ENCODE peak calls at places on chromosomes 6 and 20, in six cellular contexts. Y is uterus, C is sigmoid colon, W is endothelial cell of umbilical vein, B is A549, G is right lobe of liver. M is an unnamed sample.

GRCh38 chr6:524803-525202 is 132.1 kb downstream of the HUS1B start:
- DNase-seq in Y (no peak), G (no peak), C (no peak), B (no peak), W (no peak), M (no peak)

GRCh38 chr6:158417760-158418098 is 105.5 kb downstream of the TULP4 start:
- DNase-seq in B (no peak), W (peak; percentile 71), G (no peak), C (no peak), Y (no peak), M (no peak)

GRCh38 chr6:4344317-4344899 is 209.0 kb upstream of the ECI2 start:
- DNase-seq in Y (no peak), W (no peak), B (no peak), C (no peak), G (no peak), M (no peak)

GRCh38 chr20:44642203-44643153 is 9.0 kb downstream of the ADA start:
- DNase-seq in C (peak; percentile 90), Y (peak; percentile 62), G (peak; percentile 73), W (peak; percentile 89), B (peak; percentile 56), M (no peak)

GRCh38 chr6:88584581-88584980 is 378.8 kb downstream of the RNGTT start:
- DNase-seq in C (no peak), Y (no peak), G (no peak), B (no peak), W (no peak), M (no peak)

GRCh38 chr6:141443032-141443431 is 689.7 kb upstream of the GJE1 start:
- DNase-seq in W (peak; percentile 71), Y (no peak), C (no peak), B (no peak), G (no peak), M (no peak)

GRCh38 chr6:56927538-56928453 is 27.1 kb upstream of the BEND6 start:
- DNase-seq in W (no peak), C (no peak), G (no peak), Y (no peak), B (no peak), M (no peak)

GRCh38 chr20:58905236-58905635 is 52.7 kb downstream of the GNAS start:
- DNase-seq in W (no peak), C (no peak), Y (no peak), B (no peak), G (no peak), M (no peak)

GRCh38 chr6:24802271-24803059 is 3.7 kb upstream of the ARMH2 start:
- DNase-seq in Y (no peak), W (no peak), G (no peak), C (no peak), B (no peak), M (no peak)

GRCh38 chr6:79697430-79697829 is 66.3 kb downstream of the SH3BGRL2 start:
- DNase-seq in Y (no peak), B (no peak), G (no peak), C (no peak), W (no peak), M (no peak)

GRCh38 chr6:41039060-41039998 is at the start of gene UNC5CL:
- DNase-seq in Y (no peak), G (peak; percentile 83), C (no peak), W (peak; percentile 22), B (peak; percentile 64), M (peak; percentile 55)

GRCh38 chr6:142943746-142944125 is 1.2 kb downstream of the HIVEP2 start:
- DNase-seq in G (peak; percentile 55), B (no peak), W (peak; percentile 38), Y (peak; percentile 19), C (no peak), M (no peak)

GRCh38 chr6:157762636-157763035 is 60.4 kb upstream of the SNX9 start:
- DNase-seq in C (no peak), Y (no peak), W (peak; percentile 39), G (no peak), B (no peak), M (no peak)

GRCh38 chr20:58907481-58908137 is 55.1 kb downstream of the GNAS start:
- DNase-seq in C (peak; percentile 97), B (no peak), G (peak; percentile 71), W (peak; percentile 97), Y (peak; percentile 92), M (peak; percentile 98)

GRCh38 chr6:83313880-83314279 is 117.0 kb downstream of the ME1 start:
- DNase-seq in G (no peak), Y (no peak), B (no peak), W (no peak), C (no peak), M (no peak)

GRCh38 chr6:6405997-6406699 is 85.7 kb upstream of the F13A1 start:
- DNase-seq in Y (peak; percentile 22), B (no peak), C (no peak), W (no peak), G (no peak), M (no peak)

GRCh38 chr6:47335456-47335855 is 25.8 kb upstream of the TNFRSF21 start:
- DNase-seq in W (no peak), C (no peak), Y (no peak), B (no peak), G (no peak), M (no peak)

GRCh38 chr20:46978871-46979536 is 84.4 kb downstream of the EYA2 start:
- DNase-seq in G (no peak), W (no peak), B (no peak), Y (no peak), C (no peak), M (no peak)

GRCh38 chr6:54185885-54186284 is 74.6 kb downstream of the MLIP start:
- DNase-seq in B (no peak), C (no peak), Y (no peak), G (no peak), W (no peak), M (no peak)

GRCh38 chr6:28634758-28635546 is 109.3 kb downstream of the GPX5 start:
- DNase-seq in Y (no peak), B (peak; percentile 63), C (no peak), G (peak; percentile 57), W (no peak), M (no peak)

GRCh38 chr20:20549699-20550098 is 162.7 kb downstream of the RALGAPA2 start:
- DNase-seq in Y (no peak), C (no peak), W (no peak), G (no peak), B (no peak), M (no peak)

GRCh38 chr20:33773412-33774089 is 37.6 kb upstream of the CHMP4B start:
- DNase-seq in C (no peak), W (no peak), B (no peak), G (no peak), Y (no peak), M (no peak)

DNA sequence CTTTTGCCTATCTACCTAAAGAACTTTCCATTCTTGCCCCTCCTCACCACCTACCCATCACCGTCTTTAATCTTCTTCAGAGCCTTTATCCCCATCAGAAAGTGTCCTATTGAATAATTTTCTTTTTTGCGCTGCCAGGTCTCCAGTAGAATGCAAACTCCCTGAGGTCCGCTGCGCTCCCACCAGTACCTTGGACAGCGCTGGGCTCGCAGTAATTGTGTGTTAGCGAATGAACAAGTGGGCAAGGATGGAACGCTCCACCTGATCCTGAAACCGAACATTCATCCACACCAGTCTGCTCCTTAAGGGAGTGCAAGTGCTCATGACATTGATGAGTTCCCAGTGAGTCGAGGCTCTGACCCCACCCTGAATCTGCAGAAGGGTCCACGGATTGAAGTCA is 391.2 kb downstream of the CDH26 start:
- DNase-seq in G (no peak), Y (no peak), C (no peak), W (no peak), B (no peak), M (no peak)
- H3K27ac ChIP-seq in G (no peak overlapping the region), Y (no peak overlapping the region), C (no peak overlapping the region), W (no peak overlapping the region), B (no peak overlapping the region), M (no peak overlapping the region)

GRCh38 chr6:42877695-42878094 is 1.7 kb upstream of the RPL7L1 start:
- DNase-seq in W (no peak), G (no peak), C (no peak), B (no peak), Y (no peak), M (peak; percentile 41)
- TF ChIP-seq POLR2A in W (no peak), G (no peak), C (no peak), B (no peak), Y (no peak), M (no peak)

GRCh38 chr6:113998811-113999210 is 27.9 kb upstream of the HDAC2 start:
- DNase-seq in W (no peak), G (no peak), C (no peak), Y (no peak), B (no peak), M (no peak)

GRCh38 chr6:113999284-113999683 is 28.3 kb upstream of the HDAC2 start:
- DNase-seq in Y (no peak), B (no peak), W (no peak), G (no peak), C (no peak), M (no peak)

GRCh38 chr6:113995632-113996031 is 24.7 kb upstream of the HDAC2 start:
- DNase-seq in Y (no peak), W (peak; percentile 86), B (peak; percentile 16), G (no peak), C (peak; percentile 69), M (peak; percentile 60)

GRCh38 chr6:113997106-113997505 is 26.2 kb upstream of the HDAC2 start:
- DNase-seq in C (no peak), Y (no peak), W (peak; percentile 58), G (no peak), B (no peak), M (no peak)

GRCh38 chr6:113994934-113995342 is 24.0 kb upstream of the HDAC2 start:
- DNase-seq in G (no peak), Y (no peak), B (peak; percentile 62), C (no peak), W (peak; percentile 91), M (no peak)
- H3K27ac ChIP-seq in G (no peak overlapping the region), Y (no peak overlapping the region), B (no peak overlapping the region), C (no peak overlapping the region), W (peak overlapping the region; percentile 84), M (no peak overlapping the region)

GRCh38 chr20:49942942-49943341 is 6.7 kb downstream of the RNF114 start:
- DNase-seq in G (no peak), C (peak; percentile 15), W (no peak), Y (no peak), B (no peak), M (no peak)

GRCh38 chr20:49945701-49946477 is 9.7 kb downstream of the RNF114 start:
- DNase-seq in W (no peak), G (no peak), C (peak; percentile 26), B (no peak), Y (no peak), M (no peak)

GRCh38 chr20:49941456-49941855 is 5.3 kb downstream of the RNF114 start:
- DNase-seq in B (no peak), Y (no peak), C (peak; percentile 1), W (no peak), G (no peak), M (no peak)

GRCh38 chr20:49945306-49945700 is 9.1 kb downstream of the RNF114 start:
- DNase-seq in Y (no peak), C (peak; percentile 3), W (no peak), G (no peak), B (no peak), M (no peak)

DNA sequence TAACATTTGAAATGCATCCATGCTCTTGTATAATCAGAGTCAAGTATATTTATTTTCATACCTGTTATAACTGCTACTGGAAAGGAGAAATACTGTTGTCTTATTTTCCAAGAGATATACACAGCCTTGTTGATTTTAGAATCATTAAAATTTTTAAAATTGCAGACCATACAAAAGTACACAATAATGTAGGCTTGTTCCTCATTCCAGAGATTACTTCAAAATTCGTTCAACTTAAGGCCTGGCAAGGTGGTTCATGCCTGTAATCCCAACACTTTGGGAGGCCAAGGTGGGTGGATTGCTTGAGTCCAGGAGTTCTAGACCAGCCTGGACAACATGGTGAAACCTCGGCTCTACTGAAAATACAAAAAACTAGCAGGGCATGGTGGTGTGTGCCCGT is 6.1 kb downstream of the RNF114 start:
- DNase-seq in C (peak; percentile 12), B (no peak), Y (no peak), W (no peak), G (no peak), M (no peak)
- TF ChIP-seq POLR2A in C (no peak), B (no peak), Y (no peak), W (no peak), G (no peak), M (no peak)

M was measured in gastrocnemius medialis.